ENCODE peak calls at places on chromosomes 12 and 14, in eight cellular contexts. One of them, this sample, is unnamed.

GRCh38 chr12:13278249-13278787 is 81.8 kb downstream of the EMP1 start:
- DNase-seq in GDM1: no peak
- DNase-seq in activated CD4-positive, alpha-beta T cell treated with anti-CD3 and anti-CD28 coated beads, Interleukin-2, amount 50 U/mL, for 48 hours: peak; percentile 64
- DNase-seq in AG08395: peak; percentile 83
- DNase-seq in putamen: peak; percentile 38
- DNase-seq in SK-MEL-5: peak; percentile 59
- DNase-seq in NCI-H510A treated with DMSO at 0.1 percent for 48 hours: peak; percentile 29
- DNase-seq in coronary artery: no peak
- DNase-seq in this sample: peak; percentile 24

GRCh38 chr12:49089831-49090773 is 4.5 kb downstream of the DHH start:
- DNase-seq in AG08395: peak; percentile 41
- DNase-seq in SK-MEL-5: no peak
- DNase-seq in putamen: no peak
- DNase-seq in NCI-H510A treated with DMSO at 0.1 percent for 48 hours: peak; percentile 10
- DNase-seq in activated CD4-positive, alpha-beta T cell treated with anti-CD3 and anti-CD28 coated beads, Interleukin-2, amount 50 U/mL, for 48 hours: peak; percentile 46
- DNase-seq in GDM1: no peak
- DNase-seq in coronary artery: no peak
- DNase-seq in this sample: no peak

GRCh38 chr12:48121522-48121921 is 2.4 kb downstream of the PFKM start:
- DNase-seq in putamen: no peak
- DNase-seq in AG08395: no peak
- DNase-seq in NCI-H510A treated with DMSO at 0.1 percent for 48 hours: no peak
- DNase-seq in GDM1: no peak
- DNase-seq in activated CD4-positive, alpha-beta T cell treated with anti-CD3 and anti-CD28 coated beads, Interleukin-2, amount 50 U/mL, for 48 hours: no peak
- DNase-seq in SK-MEL-5: no peak
- DNase-seq in coronary artery: no peak
- DNase-seq in this sample: no peak

GRCh38 chr12:47779301-47779942 is 6.4 kb downstream of the SLC48A1 start:
- DNase-seq in SK-MEL-5: peak; percentile 90
- DNase-seq in AG08395: peak; percentile 90
- DNase-seq in putamen: peak; percentile 90
- DNase-seq in GDM1: peak; percentile 70
- DNase-seq in coronary artery: peak; percentile 93
- DNase-seq in NCI-H510A treated with DMSO at 0.1 percent for 48 hours: peak; percentile 88
- DNase-seq in activated CD4-positive, alpha-beta T cell treated with anti-CD3 and anti-CD28 coated beads, Interleukin-2, amount 50 U/mL, for 48 hours: peak; percentile 96
- DNase-seq in this sample: peak; percentile 72

GRCh38 chr12:93292731-93293566 is 84.8 kb upstream of the NUDT4 start:
- DNase-seq in SK-MEL-5: peak; percentile 19
- DNase-seq in activated CD4-positive, alpha-beta T cell treated with anti-CD3 and anti-CD28 coated beads, Interleukin-2, amount 50 U/mL, for 48 hours: no peak
- DNase-seq in putamen: no peak
- DNase-seq in AG08395: no peak
- DNase-seq in GDM1: no peak
- DNase-seq in NCI-H510A treated with DMSO at 0.1 percent for 48 hours: no peak
- DNase-seq in coronary artery: no peak
- DNase-seq in this sample: no peak

GRCh38 chr14:103385994-103386491 is 828 bp downstream of the MARK3 start:
- DNase-seq in NCI-H510A treated with DMSO at 0.1 percent for 48 hours: peak; percentile 21
- DNase-seq in GDM1: no peak
- DNase-seq in SK-MEL-5: no peak
- DNase-seq in putamen: no peak
- DNase-seq in coronary artery: no peak
- DNase-seq in AG08395: no peak
- DNase-seq in activated CD4-positive, alpha-beta T cell treated with anti-CD3 and anti-CD28 coated beads, Interleukin-2, amount 50 U/mL, for 48 hours: peak; percentile 31
- DNase-seq in this sample: peak; percentile 15

GRCh38 chr14:87052646-87053225 is 940.2 kb downstream of the GALC start:
- DNase-seq in GDM1: no peak
- DNase-seq in SK-MEL-5: no peak
- DNase-seq in activated CD4-positive, alpha-beta T cell treated with anti-CD3 and anti-CD28 coated beads, Interleukin-2, amount 50 U/mL, for 48 hours: no peak
- DNase-seq in AG08395: no peak
- DNase-seq in NCI-H510A treated with DMSO at 0.1 percent for 48 hours: no peak
- DNase-seq in putamen: no peak
- DNase-seq in coronary artery: no peak
- DNase-seq in this sample: no peak

GRCh38 chr12:15474766-15475165 is 152.5 kb downstream of the PTPRO start:
- DNase-seq in activated CD4-positive, alpha-beta T cell treated with anti-CD3 and anti-CD28 coated beads, Interleukin-2, amount 50 U/mL, for 48 hours: no peak
- DNase-seq in AG08395: no peak
- DNase-seq in SK-MEL-5: no peak
- DNase-seq in NCI-H510A treated with DMSO at 0.1 percent for 48 hours: no peak
- DNase-seq in coronary artery: no peak
- DNase-seq in GDM1: no peak
- DNase-seq in putamen: peak; percentile 18
- DNase-seq in this sample: no peak

GRCh38 chr12:47839214-47839613 is 19.5 kb upstream of the HDAC7 start:
- DNase-seq in GDM1: no peak
- DNase-seq in AG08395: no peak
- DNase-seq in NCI-H510A treated with DMSO at 0.1 percent for 48 hours: no peak
- DNase-seq in activated CD4-positive, alpha-beta T cell treated with anti-CD3 and anti-CD28 coated beads, Interleukin-2, amount 50 U/mL, for 48 hours: no peak
- DNase-seq in putamen: no peak
- DNase-seq in coronary artery: peak; percentile 59
- DNase-seq in SK-MEL-5: no peak
- DNase-seq in this sample: no peak

GRCh38 chr12:27972721-27973120 is at the start of gene PTHLH:
- DNase-seq in AG08395: no peak
- DNase-seq in SK-MEL-5: no peak
- DNase-seq in NCI-H510A treated with DMSO at 0.1 percent for 48 hours: no peak
- DNase-seq in putamen: no peak
- DNase-seq in GDM1: no peak
- DNase-seq in coronary artery: no peak
- DNase-seq in activated CD4-positive, alpha-beta T cell treated with anti-CD3 and anti-CD28 coated beads, Interleukin-2, amount 50 U/mL, for 48 hours: no peak
- DNase-seq in this sample: no peak

GRCh38 chr12:85092814-85093370 is 56.7 kb downstream of the LRRIQ1 start:
- DNase-seq in activated CD4-positive, alpha-beta T cell treated with anti-CD3 and anti-CD28 coated beads, Interleukin-2, amount 50 U/mL, for 48 hours: no peak
- DNase-seq in putamen: no peak
- DNase-seq in AG08395: no peak
- DNase-seq in NCI-H510A treated with DMSO at 0.1 percent for 48 hours: no peak
- DNase-seq in GDM1: no peak
- DNase-seq in coronary artery: no peak
- DNase-seq in SK-MEL-5: no peak
- DNase-seq in this sample: no peak

GRCh38 chr12:79423560-79423959 is 267.2 kb downstream of the PAWR start:
- DNase-seq in coronary artery: no peak
- DNase-seq in SK-MEL-5: no peak
- DNase-seq in activated CD4-positive, alpha-beta T cell treated with anti-CD3 and anti-CD28 coated beads, Interleukin-2, amount 50 U/mL, for 48 hours: no peak
- DNase-seq in AG08395: no peak
- DNase-seq in NCI-H510A treated with DMSO at 0.1 percent for 48 hours: no peak
- DNase-seq in putamen: no peak
- DNase-seq in GDM1: no peak
- DNase-seq in this sample: no peak

GRCh38 chr14:45251912-45252311 is 1.1 kb downstream of the MIS18BP1 start:
- DNase-seq in putamen: peak; percentile 15
- DNase-seq in activated CD4-positive, alpha-beta T cell treated with anti-CD3 and anti-CD28 coated beads, Interleukin-2, amount 50 U/mL, for 48 hours: no peak
- DNase-seq in SK-MEL-5: peak; percentile 26
- DNase-seq in NCI-H510A treated with DMSO at 0.1 percent for 48 hours: no peak
- DNase-seq in AG08395: peak; percentile 17
- DNase-seq in coronary artery: no peak
- DNase-seq in GDM1: peak; percentile 26
- DNase-seq in this sample: peak; percentile 9

GRCh38 chr12:53995311-53996187 is 4.4 kb upstream of the HOXC9 start:
- DNase-seq in putamen: no peak
- DNase-seq in AG08395: peak; percentile 58
- DNase-seq in activated CD4-positive, alpha-beta T cell treated with anti-CD3 and anti-CD28 coated beads, Interleukin-2, amount 50 U/mL, for 48 hours: no peak
- DNase-seq in NCI-H510A treated with DMSO at 0.1 percent for 48 hours: no peak
- DNase-seq in GDM1: no peak
- DNase-seq in SK-MEL-5: no peak
- DNase-seq in coronary artery: no peak
- DNase-seq in this sample: no peak

GRCh38 chr12:91104812-91105466 is 6.4 kb downstream of the LUM start:
- DNase-seq in GDM1: no peak
- DNase-seq in NCI-H510A treated with DMSO at 0.1 percent for 48 hours: no peak
- DNase-seq in putamen: no peak
- DNase-seq in activated CD4-positive, alpha-beta T cell treated with anti-CD3 and anti-CD28 coated beads, Interleukin-2, amount 50 U/mL, for 48 hours: no peak
- DNase-seq in coronary artery: no peak
- DNase-seq in SK-MEL-5: no peak
- DNase-seq in AG08395: no peak
- DNase-seq in this sample: no peak

GRCh38 chr12:76158518-76159321 is 74.2 kb upstream of the NAP1L1 start:
- DNase-seq in GDM1: peak; percentile 20
- DNase-seq in coronary artery: no peak
- DNase-seq in SK-MEL-5: peak; percentile 88
- DNase-seq in NCI-H510A treated with DMSO at 0.1 percent for 48 hours: no peak
- DNase-seq in AG08395: peak; percentile 93
- DNase-seq in activated CD4-positive, alpha-beta T cell treated with anti-CD3 and anti-CD28 coated beads, Interleukin-2, amount 50 U/mL, for 48 hours: peak; percentile 83
- DNase-seq in putamen: peak; percentile 34
- DNase-seq in this sample: no peak

GRCh38 chr12:46555379-46555778 is 182.8 kb upstream of the SLC38A2 start:
- DNase-seq in NCI-H510A treated with DMSO at 0.1 percent for 48 hours: no peak
- DNase-seq in activated CD4-positive, alpha-beta T cell treated with anti-CD3 and anti-CD28 coated beads, Interleukin-2, amount 50 U/mL, for 48 hours: no peak
- DNase-seq in GDM1: no peak
- DNase-seq in SK-MEL-5: no peak
- DNase-seq in putamen: no peak
- DNase-seq in AG08395: peak; percentile 63
- DNase-seq in coronary artery: no peak
- DNase-seq in this sample: no peak

GRCh38 chr12:76020281-76020680 is 11.3 kb downstream of the PHLDA1 start:
- DNase-seq in putamen: no peak
- DNase-seq in NCI-H510A treated with DMSO at 0.1 percent for 48 hours: no peak
- DNase-seq in coronary artery: no peak
- DNase-seq in activated CD4-positive, alpha-beta T cell treated with anti-CD3 and anti-CD28 coated beads, Interleukin-2, amount 50 U/mL, for 48 hours: peak; percentile 79
- DNase-seq in SK-MEL-5: no peak
- DNase-seq in GDM1: peak; percentile 68
- DNase-seq in AG08395: peak; percentile 51
- DNase-seq in this sample: no peak